ENCODE peak calls at places on chromosomes 7 and 10, in nine cellular contexts. V, W, P, D, I, U, B, Z and Q are unnamed samples. For H3K9me3, the result is how much of the 10 kb centered on the place peaks cover.

GRCh38 chr7:98240961-98241673 is 10.9 kb downstream of the TECPR1 start:
- DNase-seq in V (peak), W (peak), P (no peak), D (peak), I (peak), U (peak), B (peak), Z (no peak), Q (peak)

GRCh38 chr7:93178213-93178612 is 30.0 kb upstream of the SAMD9L start:
- DNase-seq in V (no peak), W (no peak), P (peak), D (peak), I (no peak), U (no peak), B (no peak), Z (no peak), Q (no peak)

GRCh38 chr7:128915841-128916642 is 5.5 kb upstream of the KCP start:
- DNase-seq in V (no peak), W (no peak), P (no peak), D (no peak), I (no peak), U (no peak), B (no peak), Z (no peak), Q (no peak)

GRCh38 chr10:23099816-23100215 is 4.4 kb downstream of the MSRB2 start:
- DNase-seq in V (no peak), W (peak), P (peak), D (peak), I (peak), U (no peak), B (no peak), Z (peak), Q (peak)

GRCh38 chr10:5946786-5947185 is 30.6 kb downstream of the IL15RA start:
- DNase-seq in V (no peak), W (no peak), P (no peak), D (no peak), I (no peak), U (no peak), B (no peak), Z (no peak), Q (no peak)

GRCh38 chr7:140752533-140752932 is 56.0 kb downstream of the NDUFB2 start:
- DNase-seq in V (no peak), W (no peak), P (peak), D (peak), I (no peak), U (no peak), B (no peak), Z (no peak), Q (no peak)

GRCh38 chr7:66043681-66044497 is 31.7 kb upstream of the ASL start:
- DNase-seq in V (peak), W (peak), P (no peak), D (peak), I (no peak), U (no peak), B (no peak), Z (peak), Q (peak)

GRCh38 chr10:132282667-132283603 is 24.8 kb downstream of the STK32C start:
- DNase-seq in V (no peak), W (no peak), P (no peak), D (peak), I (no peak), U (no peak), B (no peak), Z (no peak), Q (peak)

GRCh38 chr10:74824184-74825032 is 2.0 kb upstream of the KAT6B start:
- DNase-seq in V (no peak), W (peak), P (no peak), D (peak), I (peak), U (no peak), B (peak), Z (no peak), Q (peak)

GRCh38 chr10:58282615-58283014 is 13.7 kb downstream of the CISD1 start:
- DNase-seq in V (no peak), W (no peak), P (peak), D (no peak), I (no peak), U (no peak), B (no peak), Z (no peak), Q (no peak)

GRCh38 chr7:89680161-89680560 is 474.1 kb upstream of the STEAP1 start:
- DNase-seq in V (no peak), W (no peak), P (no peak), D (no peak), I (no peak), U (no peak), B (no peak), Z (no peak), Q (no peak)

GRCh38 chr7:18638594-18639452 is 143.3 kb downstream of the HDAC9 start:
- DNase-seq in V (no peak), W (no peak), P (peak), D (peak), I (no peak), U (no peak), B (no peak), Z (peak), Q (no peak)

GRCh38 chr10:126160571-126160970 is 227.7 kb downstream of the ADAM12 start:
- DNase-seq in V (no peak), W (no peak), P (no peak), D (no peak), I (no peak), U (no peak), B (no peak), Z (no peak), Q (no peak)

GRCh38 chr10:5559642-5560141 is 34.9 kb downstream of the CALML3 start:
- DNase-seq in V (no peak), W (no peak), P (peak), D (peak), I (no peak), U (no peak), B (no peak), Z (peak), Q (no peak)

GRCh38 chr10:63573068-63573697 is 52.0 kb downstream of the REEP3 start:
- DNase-seq in V (no peak), W (peak), P (peak), D (peak), I (no peak), U (no peak), B (no peak), Z (peak), Q (no peak)

GRCh38 chr10:106938448-106939014 is 226.0 kb downstream of the SORCS1 start:
- DNase-seq in V (no peak), W (no peak), P (no peak), D (no peak), I (no peak), U (no peak), B (no peak), Z (no peak), Q (no peak)

GRCh38 chr10:106931853-106932249 is 232.7 kb downstream of the SORCS1 start:
- DNase-seq in V (no peak), W (no peak), P (no peak), D (no peak), I (no peak), U (no peak), B (no peak), Z (no peak), Q (no peak)

GRCh38 chr10:106931159-106931852 is 233.2 kb downstream of the SORCS1 start:
- DNase-seq in V (no peak), W (peak), P (peak), D (no peak), I (peak), U (no peak), B (no peak), Z (no peak), Q (no peak)

GRCh38 chr10:106930751-106931150 is 233.8 kb downstream of the SORCS1 start:
- DNase-seq in V (no peak), W (no peak), P (peak), D (no peak), I (no peak), U (no peak), B (no peak), Z (no peak), Q (no peak)

DNA sequence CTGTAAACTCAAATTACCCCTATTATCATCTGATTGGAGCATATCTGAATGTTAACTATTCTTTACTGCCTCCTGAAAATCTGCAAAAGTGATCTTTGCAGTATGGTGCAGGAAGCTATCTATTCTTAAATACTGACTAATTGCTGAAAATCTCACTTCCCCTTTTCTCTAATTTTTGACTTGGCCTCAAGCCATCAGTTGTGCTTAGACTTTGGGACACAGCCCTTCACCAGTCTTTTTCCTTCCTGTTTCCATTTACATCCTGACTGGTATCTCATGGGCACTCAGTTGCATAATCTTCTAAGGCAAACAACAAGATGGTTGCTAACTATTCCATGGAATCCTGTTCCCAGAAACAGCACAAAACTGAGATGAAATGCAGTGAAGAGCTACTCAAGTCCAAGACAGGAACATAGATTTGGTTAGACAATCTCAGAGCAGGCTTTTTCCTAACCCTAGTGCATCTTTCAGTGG is 228.5 kb downstream of the SORCS1 start:
- DNase-seq in V (no peak), W (no peak), P (peak), D (no peak), I (no peak), U (no peak), B (no peak), Z (no peak), Q (no peak)
- H3K9me3 ChIP-seq in V (under half), W (under half), P (under half), D (under half), I (half or more), U (under half), B (under half), Z (under half), Q (under half)

DNA sequence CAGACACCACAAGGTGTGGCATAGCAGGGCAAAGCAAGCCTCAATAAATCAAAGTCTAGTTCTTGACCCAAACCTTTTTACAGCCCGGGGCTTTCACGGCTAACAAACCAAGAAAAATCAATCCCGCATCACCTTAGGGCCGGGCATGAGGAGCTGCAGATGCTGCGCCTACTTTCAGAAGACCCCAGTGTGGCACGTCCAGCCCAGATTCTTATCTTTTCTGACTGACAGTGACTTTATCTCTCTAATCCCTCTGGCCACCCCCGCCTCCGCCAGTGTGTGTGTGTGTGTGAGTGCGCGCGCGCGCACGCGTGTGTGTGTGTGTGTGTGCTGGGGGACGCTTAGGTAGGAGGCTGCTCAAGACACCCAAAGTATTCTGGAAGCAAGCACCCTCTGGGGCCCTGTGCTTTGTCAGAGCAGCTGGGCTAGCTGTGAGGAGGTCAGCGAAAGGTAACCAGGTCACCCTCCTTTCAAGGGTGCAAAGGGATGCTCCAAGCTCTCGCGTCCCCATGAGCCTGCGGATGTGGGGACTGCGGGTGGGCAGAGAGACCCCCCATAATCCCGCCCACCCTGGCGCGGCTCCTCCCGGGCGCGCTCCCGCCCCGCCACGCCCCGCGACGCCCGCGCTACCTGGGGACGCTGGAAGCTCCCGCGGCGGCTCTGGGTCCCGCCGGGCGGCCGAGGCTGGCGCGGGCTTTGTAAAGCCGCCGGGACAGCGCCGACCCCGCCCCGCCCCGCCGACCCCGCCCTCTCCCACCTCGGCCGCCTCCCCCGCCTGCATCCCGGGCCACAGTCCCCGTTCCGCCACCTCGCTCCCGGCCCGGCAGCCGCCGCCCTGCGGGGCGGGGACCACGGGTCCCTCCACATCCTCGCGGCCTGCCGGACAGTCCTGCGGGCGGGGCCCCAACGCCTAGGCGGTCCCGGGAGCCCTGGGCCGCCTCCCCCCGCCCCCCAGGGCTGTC is 57.1 kb upstream of the RHOBTB1 start:
- DNase-seq in V (peak), W (peak), P (peak), D (peak), I (peak), U (no peak), B (no peak), Z (peak), Q (peak)
- TF ChIP-seq EZH2 in V (no peak), W (no peak), P (no peak), D (no peak), I (no peak), U (no peak), B (no peak), Z (no peak), Q (no peak)

GRCh38 chr7:139106959-139107358 is 2.6 kb downstream of the ZC3HAV1 start:
- DNase-seq in V (no peak), W (no peak), P (no peak), D (peak), I (no peak), U (no peak), B (no peak), Z (no peak), Q (no peak)
- H3K4me3 ChIP-seq in V (no peak), W (no peak), P (no peak), D (peak), I (peak), U (peak), B (peak), Z (no peak), Q (no peak)

GRCh38 chr7:157851501-157852067 is 514.8 kb downstream of the DNAJB6 start:
- DNase-seq in V (no peak), W (peak), P (peak), D (no peak), I (peak), U (peak), B (peak), Z (peak), Q (peak)

GRCh38 chr7:157848508-157849340 is 511.9 kb downstream of the DNAJB6 start:
- DNase-seq in V (no peak), W (no peak), P (no peak), D (no peak), I (no peak), U (no peak), B (no peak), Z (no peak), Q (no peak)

GRCh38 chr7:157849341-157849596 is 512.5 kb downstream of the DNAJB6 start:
- DNase-seq in V (no peak), W (no peak), P (no peak), D (no peak), I (no peak), U (no peak), B (no peak), Z (no peak), Q (no peak)

GRCh38 chr7:157850481-157851444 is 514.0 kb downstream of the DNAJB6 start:
- DNase-seq in V (no peak), W (no peak), P (no peak), D (no peak), I (no peak), U (no peak), B (no peak), Z (no peak), Q (no peak)

GRCh38 chr7:157849726-157850125 is 512.9 kb downstream of the DNAJB6 start:
- DNase-seq in V (no peak), W (no peak), P (no peak), D (no peak), I (no peak), U (no peak), B (no peak), Z (no peak), Q (no peak)
- H3K9me3 ChIP-seq in V (under half), W (under half), P (under half), D (under half), I (under half), U (under half), B (under half), Z (under half), Q (under half)

GRCh38 chr7:151590071-151590800 is 70.5 kb upstream of the RHEB start:
- DNase-seq in V (no peak), W (no peak), P (no peak), D (no peak), I (no peak), U (no peak), B (no peak), Z (no peak), Q (no peak)
- TF ChIP-seq EZH2 in V (no peak), W (no peak), P (no peak), D (no peak), I (no peak), U (no peak), B (no peak), Z (no peak), Q (no peak)

GRCh38 chr10:120581496-120581895 is 124.5 kb downstream of the PLPP4 start:
- DNase-seq in V (no peak), W (peak), P (no peak), D (no peak), I (no peak), U (peak), B (no peak), Z (no peak), Q (peak)

GRCh38 chr10:120582753-120583152 is 125.7 kb downstream of the PLPP4 start:
- DNase-seq in V (no peak), W (no peak), P (no peak), D (no peak), I (no peak), U (no peak), B (no peak), Z (no peak), Q (no peak)

GRCh38 chr10:120578890-120579289 is 121.9 kb downstream of the PLPP4 start:
- DNase-seq in V (no peak), W (no peak), P (no peak), D (no peak), I (no peak), U (no peak), B (no peak), Z (no peak), Q (no peak)

GRCh38 chr10:120578123-120578522 is 121.1 kb downstream of the PLPP4 start:
- DNase-seq in V (no peak), W (no peak), P (no peak), D (no peak), I (no peak), U (no peak), B (no peak), Z (peak), Q (no peak)

GRCh38 chr10:120580651-120581259 is 123.7 kb downstream of the PLPP4 start:
- DNase-seq in V (no peak), W (peak), P (no peak), D (no peak), I (no peak), U (no peak), B (no peak), Z (no peak), Q (no peak)
- H3K4me3 ChIP-seq in V (no peak), W (no peak), P (no peak), D (no peak), I (no peak), U (no peak), B (no peak), Z (no peak), Q (no peak)

DNA sequence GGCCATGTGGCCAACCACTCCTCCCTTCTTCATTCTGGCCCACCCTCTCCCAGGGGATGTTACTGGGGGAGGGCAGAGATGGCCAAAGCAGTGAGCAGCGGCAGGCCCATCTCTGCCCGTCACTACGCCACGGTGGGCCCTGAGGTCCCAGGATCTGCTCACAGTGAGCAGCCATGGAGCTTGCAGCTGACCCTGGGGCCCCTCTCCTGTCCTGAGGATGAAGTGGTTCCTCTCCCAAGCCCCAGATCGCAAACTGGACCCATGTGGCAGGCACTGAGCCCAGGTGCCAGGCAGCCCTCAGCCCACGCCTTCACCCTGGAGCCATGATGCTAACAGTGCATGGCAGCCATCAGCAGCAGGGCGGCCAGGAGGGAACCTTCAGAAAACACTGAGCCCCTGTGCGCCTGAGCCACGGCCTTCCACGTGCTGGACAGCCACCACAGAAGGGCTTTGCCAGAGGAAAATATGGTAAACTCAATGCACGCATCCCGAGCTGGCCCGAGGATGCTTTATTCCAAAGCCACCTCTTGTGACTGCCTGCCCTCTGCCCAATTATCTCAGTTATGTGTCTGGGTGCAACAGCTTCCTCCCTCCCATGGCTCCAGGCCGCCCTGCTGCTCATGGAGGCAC is 485.7 kb downstream of the PTPRN2 start:
- DNase-seq in V (no peak), W (no peak), P (no peak), D (no peak), I (no peak), U (no peak), B (no peak), Z (no peak), Q (no peak)
- H3K9me3 ChIP-seq in V (under half), W (under half), P (under half), D (under half), I (under half), U (under half), B (under half), Z (under half), Q (under half)

GRCh38 chr7:101303102-101303701 is 18.4 kb downstream of the IFT22 start:
- DNase-seq in V (no peak), W (peak), P (no peak), D (peak), I (no peak), U (no peak), B (no peak), Z (no peak), Q (peak)

GRCh38 chr7:101302641-101303101 is 18.9 kb downstream of the IFT22 start:
- DNase-seq in V (no peak), W (peak), P (no peak), D (no peak), I (no peak), U (no peak), B (no peak), Z (no peak), Q (peak)

GRCh38 chr7:101306307-101306706 is 15.3 kb downstream of the IFT22 start:
- DNase-seq in V (no peak), W (no peak), P (no peak), D (no peak), I (no peak), U (no peak), B (no peak), Z (no peak), Q (no peak)

GRCh38 chr7:101308245-101309085 is 13.1 kb downstream of the IFT22 start:
- DNase-seq in V (peak), W (peak), P (peak), D (peak), I (peak), U (no peak), B (no peak), Z (peak), Q (peak)
- TF ChIP-seq EZH2 in V (no peak), W (no peak), P (no peak), D (peak), I (no peak), U (no peak), B (no peak), Z (peak), Q (no peak)

GRCh38 chr7:41696323-41696916 is 6.5 kb downstream of the INHBA start:
- DNase-seq in V (peak), W (peak), P (peak), D (peak), I (peak), U (peak), B (peak), Z (no peak), Q (peak)

GRCh38 chr7:41698726-41699125 is 4.2 kb downstream of the INHBA start:
- DNase-seq in V (peak), W (no peak), P (no peak), D (peak), I (no peak), U (no peak), B (no peak), Z (peak), Q (no peak)

GRCh38 chr7:41700044-41700471 is 2.8 kb downstream of the INHBA start:
- DNase-seq in V (peak), W (no peak), P (no peak), D (peak), I (no peak), U (no peak), B (no peak), Z (no peak), Q (peak)

GRCh38 chr7:41699532-41699931 is 3.4 kb downstream of the INHBA start:
- DNase-seq in V (peak), W (no peak), P (peak), D (peak), I (no peak), U (no peak), B (no peak), Z (no peak), Q (peak)

DNA sequence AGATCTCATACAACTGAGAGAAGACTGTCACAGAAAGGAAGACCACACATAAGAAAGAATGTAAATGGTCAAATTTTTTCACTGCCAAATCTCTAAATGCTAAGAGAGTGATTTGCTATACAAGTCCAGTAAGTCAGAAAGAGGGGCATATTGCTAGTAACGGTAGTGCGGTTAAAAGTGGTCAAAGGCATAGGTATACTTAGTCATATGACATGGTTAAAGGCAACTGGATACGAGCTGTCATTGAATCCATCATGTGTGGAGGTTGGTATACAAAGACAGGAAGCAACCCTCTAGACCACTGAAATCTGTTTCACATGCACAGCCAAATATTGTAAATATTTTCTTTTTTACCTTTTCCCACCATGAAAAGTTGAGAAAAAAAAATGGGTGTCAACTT is 4.8 kb downstream of the INHBA start:
- DNase-seq in V (no peak), W (no peak), P (no peak), D (no peak), I (no peak), U (no peak), B (no peak), Z (no peak), Q (no peak)
- H3K4me3 ChIP-seq in V (peak), W (peak), P (no peak), D (peak), I (no peak), U (no peak), B (no peak), Z (peak), Q (no peak)